ENCODE peak calls at places on chromosomes 12 and 14, in nine cellular contexts. Q is fibroblast of villous mesenchyme, D is brain microvascular endothelial cell, O is endodermal cell, L is endothelial cell, A is retinal pigment epithelial cell, W is tibial nerve, V is GM12865, G is uterus. P is an unnamed sample.

GRCh38 chr12:85322715-85323114 is 42.7 kb downstream of the ALX1 start:
- DNase-seq in O (no peak), V (peak), A (no peak), D (peak), G (no peak), W (no peak), L (no peak), Q (peak), P (no peak)

GRCh38 chr14:57854571-57854970 is 11.3 kb downstream of the SLC35F4 start:
- DNase-seq in V (no peak), G (no peak), D (no peak), Q (no peak), O (no peak), L (no peak), A (no peak), W (no peak), P (no peak)

GRCh38 chr14:53285064-53285463 is 131.9 kb upstream of the DDHD1 start:
- DNase-seq in Q (no peak), V (peak), G (no peak), D (no peak), W (no peak), A (no peak), O (no peak), L (no peak), P (no peak)

GRCh38 chr14:30225171-30225570 is 297.5 kb upstream of the PRKD1 start:
- DNase-seq in Q (no peak), V (no peak), A (no peak), L (no peak), D (peak), G (no peak), W (peak), O (no peak), P (no peak)

GRCh38 chr12:54601841-54602240 is 13.4 kb upstream of the PPP1R1A start:
- DNase-seq in O (peak), A (no peak), D (no peak), L (no peak), G (no peak), W (no peak), Q (no peak), V (no peak), P (no peak)

GRCh38 chr12:124923906-124924734 is 9.7 kb upstream of the UBC start:
- DNase-seq in L (no peak), G (no peak), W (no peak), Q (peak), V (no peak), D (peak), O (peak), A (no peak), P (no peak)

GRCh38 chr12:54201001-54201794 is 12.4 kb upstream of the SMUG1 start:
- DNase-seq in O (peak), G (peak), V (peak), L (peak), W (peak), A (no peak), D (peak), Q (peak), P (no peak)

GRCh38 chr14:32343926-32344430 is 14.9 kb downstream of the AKAP6 start:
- DNase-seq in D (no peak), A (no peak), W (no peak), Q (peak), O (no peak), V (no peak), L (no peak), G (no peak), P (no peak)

GRCh38 chr12:102811125-102811737 is 105.8 kb downstream of the PAH start:
- DNase-seq in A (no peak), O (peak), G (peak), L (peak), W (peak), D (no peak), Q (peak), V (peak), P (no peak)

GRCh38 chr12:91272456-91273063 is 89.9 kb upstream of the DCN start:
- DNase-seq in O (peak), Q (peak), D (peak), A (no peak), W (peak), G (peak), L (no peak), V (no peak), P (no peak)

GRCh38 chr14:69879175-69880047 is at the start of gene SMOC1:
- DNase-seq in D (peak), G (peak), Q (no peak), V (peak), W (no peak), A (no peak), O (peak), L (peak), P (no peak)

GRCh38 chr12:123983822-123984485 is 10.9 kb downstream of the ZNF664 start:
- DNase-seq in G (peak), Q (peak), O (peak), A (no peak), L (peak), V (peak), D (peak), W (peak), P (no peak)

GRCh38 chr14:60311417-60311816 is 62.4 kb downstream of the PPM1A start:
- DNase-seq in V (no peak), Q (peak), W (peak), D (peak), A (no peak), L (no peak), O (no peak), G (no peak), P (no peak)

GRCh38 chr14:32468955-32469354 is 139.9 kb downstream of the AKAP6 start:
- DNase-seq in G (no peak), V (no peak), A (peak), Q (peak), D (peak), W (peak), L (no peak), O (no peak), P (no peak)

GRCh38 chr12:118376089-118377004 is at the start of gene SUDS3:
- DNase-seq in O (peak), Q (peak), V (peak), W (peak), G (peak), D (peak), A (no peak), L (peak), P (peak)

GRCh38 chr12:25151476-25151875 is 43.5 kb downstream of the DNAI7 start:
- DNase-seq in O (peak), A (peak), Q (peak), V (no peak), G (peak), D (peak), L (peak), W (peak), P (no peak)

GRCh38 chr12:96239711-96240234 is 45.6 kb downstream of the ELK3 start:
- DNase-seq in W (no peak), L (no peak), V (no peak), Q (peak), G (peak), O (peak), D (no peak), A (no peak), P (no peak)

GRCh38 chr14:64700894-64701293 is 3.3 kb upstream of the PLEKHG3 start:
- DNase-seq in W (no peak), V (no peak), A (no peak), Q (no peak), L (no peak), D (no peak), G (no peak), O (peak), P (no peak)

GRCh38 chr14:54600685-54601084 is 33.8 kb downstream of the SAMD4A start:
- DNase-seq in A (peak), D (peak), W (no peak), V (no peak), L (no peak), G (no peak), Q (peak), O (no peak), P (no peak)

GRCh38 chr14:99066378-99066777 is 205.6 kb downstream of the BCL11B start:
- DNase-seq in O (no peak), Q (no peak), D (no peak), G (no peak), V (no peak), A (no peak), W (no peak), L (no peak), P (no peak)

GRCh38 chr12:91460457-91460856 is 277.8 kb upstream of the DCN start:
- DNase-seq in W (no peak), Q (no peak), A (no peak), O (no peak), G (no peak), V (no peak), D (no peak), L (no peak), P (no peak)

GRCh38 chr14:90538716-90539495 is 142.1 kb downstream of the CALM1 start:
- DNase-seq in D (no peak), Q (no peak), A (no peak), W (no peak), O (no peak), V (no peak), G (no peak), L (no peak), P (no peak)

GRCh38 chr12:99767809-99768208 is 120.3 kb downstream of the GARIN6 start:
- DNase-seq in W (no peak), V (peak), Q (peak), L (no peak), A (no peak), D (no peak), O (no peak), G (no peak), P (no peak)

GRCh38 chr12:18750087-18750486 is 12.2 kb downstream of the CAPZA3 start:
- DNase-seq in D (no peak), A (peak), Q (peak), O (no peak), V (no peak), W (no peak), G (no peak), L (no peak), P (no peak)

GRCh38 chr12:90020006-90020405 is 311.4 kb upstream of the ATP2B1 start:
- DNase-seq in A (no peak), V (no peak), W (no peak), L (no peak), D (no peak), G (no peak), O (no peak), Q (peak), P (no peak)

GRCh38 chr14:93219103-93219726 is 12.2 kb downstream of the UBR7 start:
- DNase-seq in A (no peak), G (no peak), W (peak), V (peak), L (no peak), D (peak), Q (peak), O (peak), P (no peak)

GRCh38 chr12:2893007-2893406 is 2.3 kb downstream of the TULP3 start:
- DNase-seq in G (peak), D (peak), W (peak), A (no peak), O (no peak), V (no peak), L (no peak), Q (peak), P (no peak)

GRCh38 chr12:25852792-25853191 is 105.7 kb upstream of the RASSF8 start:
- DNase-seq in G (no peak), W (no peak), O (no peak), A (no peak), L (no peak), D (no peak), V (no peak), Q (peak), P (no peak)

GRCh38 chr14:77186911-77187648 is 5.5 kb downstream of the TMEM63C start:
- DNase-seq in V (no peak), A (peak), L (no peak), W (no peak), O (peak), D (no peak), Q (no peak), G (no peak), P (no peak)

GRCh38 chr12:76799362-76799761 is 35.4 kb downstream of the ZDHHC17 start:
- DNase-seq in L (no peak), O (no peak), Q (no peak), V (no peak), D (no peak), A (no peak), W (no peak), G (no peak), P (no peak)

GRCh38 chr12:49698619-49699545 is 8.3 kb downstream of the FMNL3 start:
- DNase-seq in W (no peak), V (peak), D (peak), A (no peak), Q (peak), O (peak), L (peak), G (no peak), P (no peak)

GRCh38 chr12:70448371-70448770 is 82.3 kb downstream of the KCNMB4 start:
- DNase-seq in D (no peak), V (no peak), W (no peak), G (no peak), L (no peak), Q (no peak), A (peak), O (no peak), P (no peak)

GRCh38 chr14:69259176-69259530 is 805 bp upstream of the GALNT16 start:
- DNase-seq in Q (no peak), G (no peak), A (no peak), V (no peak), D (no peak), O (peak), L (no peak), W (no peak), P (no peak)

GRCh38 chr12:89932950-89933349 is 224.3 kb upstream of the ATP2B1 start:
- DNase-seq in O (no peak), W (no peak), V (no peak), A (no peak), D (peak), L (no peak), Q (no peak), G (no peak), P (no peak)

GRCh38 chr12:100795193-100796179 is 910 bp downstream of the ANO4 start:
- DNase-seq in G (no peak), V (no peak), Q (no peak), D (no peak), L (no peak), A (no peak), O (peak), W (no peak), P (no peak)

GRCh38 chr14:72420749-72421452 is 473.0 kb downstream of the DPF3 start:
- DNase-seq in D (peak), V (peak), A (no peak), G (peak), L (peak), O (peak), Q (peak), W (peak), P (peak)

GRCh38 chr12:3419538-3419937 is 71.5 kb upstream of the PRMT8 start:
- DNase-seq in Q (no peak), O (no peak), D (no peak), G (no peak), A (no peak), W (no peak), V (no peak), L (no peak), P (no peak)

GRCh38 chr12:113040722-113041168 is 15.8 kb upstream of the DTX1 start:
- DNase-seq in V (no peak), Q (peak), O (no peak), W (peak), A (peak), L (no peak), G (peak), D (peak), P (peak)

GRCh38 chr14:26917086-26917485 is 319.3 kb upstream of the NOVA1 start:
- DNase-seq in V (no peak), W (peak), O (no peak), A (no peak), L (no peak), G (no peak), Q (peak), D (no peak), P (no peak)
- TF ChIP-seq CTCF in V (no peak), W (peak), O (peak), A (peak), L (peak), G (no peak), Q (peak), D (peak), P (no peak)

DNA sequence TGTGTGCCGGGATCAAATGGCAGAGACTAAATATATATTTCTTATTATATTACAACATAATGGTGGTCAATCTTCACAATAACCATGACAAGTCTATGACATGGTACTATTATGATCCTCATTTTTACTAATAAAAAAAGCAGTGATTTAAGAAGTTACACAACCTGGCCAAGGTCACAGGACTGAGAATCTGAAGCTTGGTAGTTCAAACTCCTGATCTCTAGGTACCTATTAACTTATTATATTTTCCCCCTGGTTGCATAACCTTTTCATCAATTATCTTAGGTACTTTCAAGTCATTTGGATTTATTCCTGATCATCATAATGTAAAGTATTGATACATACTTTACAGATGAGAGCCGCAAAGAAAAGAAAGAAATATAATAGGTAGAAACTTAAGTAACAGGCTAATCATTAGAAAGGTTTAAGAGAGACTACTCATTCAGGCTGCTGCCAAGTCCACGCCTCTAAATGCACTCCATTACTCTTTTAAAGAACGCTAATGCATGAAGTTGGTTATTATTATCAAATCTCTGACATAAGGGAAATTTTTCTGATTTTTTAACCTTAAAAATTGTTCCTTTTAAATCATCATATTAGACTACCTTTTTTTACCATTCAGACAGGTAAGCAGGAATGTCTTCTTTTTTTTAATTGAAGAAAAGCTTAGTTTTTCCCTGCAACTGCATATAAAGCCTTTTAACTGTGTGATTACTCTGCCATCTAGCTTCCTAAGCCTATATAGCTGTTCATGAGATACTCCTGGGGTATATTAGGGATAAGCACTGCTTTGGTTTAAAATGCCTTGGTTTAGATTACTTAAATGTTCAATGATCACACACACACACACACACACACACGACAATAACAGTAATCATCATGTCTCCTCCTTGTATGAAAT is 35.6 kb downstream of the RPS29 start:
- DNase-seq in L (no peak), V (no peak), W (no peak), G (no peak), A (no peak), O (no peak), D (no peak), Q (peak), P (no peak)
- TF ChIP-seq CTCF in L (no peak), V (no peak), W (no peak), G (no peak), A (peak), O (peak), D (peak), Q (peak), P (no peak)

GRCh38 chr14:106459971-106460730 is 933.8 kb downstream of the TMEM121 start:
- DNase-seq in G (no peak), L (no peak), W (no peak), Q (no peak), O (peak), A (no peak), D (no peak), V (peak), P (no peak)
- TF ChIP-seq CTCF in G (peak), L (peak), W (no peak), Q (no peak), O (peak), A (no peak), D (peak), V (peak), P (no peak)

DNA sequence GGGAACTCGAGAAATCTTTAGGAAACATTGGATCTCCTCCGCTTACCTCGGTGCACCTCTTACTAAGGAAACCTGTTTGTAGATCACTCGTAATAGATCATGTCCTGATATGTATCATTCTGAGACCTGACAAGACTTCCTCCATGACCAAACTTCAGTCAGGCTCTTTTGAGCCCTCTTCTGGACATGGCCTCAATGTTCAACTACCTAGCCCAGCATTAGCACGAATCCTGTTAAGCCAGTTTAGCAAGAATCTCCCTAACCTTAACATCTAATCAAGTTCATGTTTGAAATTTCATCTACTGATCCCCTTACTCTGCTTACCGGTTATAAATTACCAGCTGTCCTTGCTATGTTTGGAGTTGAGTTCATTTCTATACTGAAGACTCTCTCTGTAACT is 713.9 kb upstream of the USP15 start:
- DNase-seq in D (peak), V (no peak), A (no peak), G (no peak), L (no peak), W (no peak), Q (no peak), O (peak), P (no peak)
- TF ChIP-seq CTCF in D (no peak), V (no peak), A (no peak), G (no peak), L (no peak), W (no peak), Q (no peak), O (peak), P (no peak)

GRCh38 chr14:96698846-96699543 is 98.2 kb upstream of the VRK1 start:
- DNase-seq in L (no peak), V (peak), W (no peak), D (no peak), Q (no peak), G (no peak), O (no peak), A (no peak), P (no peak)
- TF ChIP-seq CTCF in L (no peak), V (peak), W (no peak), D (no peak), Q (no peak), G (no peak), O (peak), A (no peak), P (no peak)

GRCh38 chr12:1696800-1697199 is 5.9 kb downstream of the ADIPOR2 start:
- DNase-seq in L (no peak), W (no peak), A (no peak), O (no peak), G (no peak), V (no peak), Q (peak), D (no peak), P (no peak)

GRCh38 chr12:1692895-1693294 is 2.0 kb downstream of the ADIPOR2 start:
- DNase-seq in Q (no peak), O (no peak), A (no peak), L (no peak), G (no peak), W (no peak), V (no peak), D (no peak), P (no peak)

GRCh38 chr12:1695836-1696670 is 5.2 kb downstream of the ADIPOR2 start:
- DNase-seq in D (no peak), L (no peak), V (no peak), W (no peak), G (no peak), A (no peak), Q (no peak), O (no peak), P (no peak)

GRCh38 chr12:1698638-1699214 is 7.9 kb downstream of the ADIPOR2 start:
- DNase-seq in G (no peak), A (no peak), D (no peak), V (no peak), W (no peak), O (no peak), Q (no peak), L (no peak), P (no peak)

DNA sequence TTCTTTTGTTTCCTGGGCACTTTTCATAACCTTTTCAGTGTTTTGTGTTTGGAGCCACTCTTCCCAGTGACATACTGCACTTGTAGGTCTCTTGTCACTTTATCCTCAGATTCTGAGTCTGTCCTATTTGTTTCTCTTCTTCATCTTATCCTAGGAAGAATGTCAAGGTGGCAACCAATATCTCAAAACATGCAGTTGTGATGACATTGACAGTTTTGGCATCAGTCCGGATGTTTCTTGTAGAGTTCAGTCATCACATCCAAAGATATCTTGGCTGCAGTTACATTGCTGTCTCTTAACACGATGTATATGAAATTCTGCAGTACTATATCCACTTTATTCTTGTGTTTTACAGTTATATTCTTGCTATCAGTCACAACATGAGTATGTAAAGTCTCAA is 6.4 kb downstream of the ADIPOR2 start:
- DNase-seq in A (no peak), G (no peak), O (no peak), Q (no peak), D (no peak), L (no peak), V (no peak), W (no peak), P (no peak)
- TF ChIP-seq CTCF in A (no peak), G (no peak), O (no peak), Q (no peak), D (no peak), L (no peak), V (no peak), W (no peak), P (no peak)

GRCh38 chr12:40105515-40106201 is at the start of gene SLC2A13:
- DNase-seq in A (peak), W (peak), D (peak), L (peak), V (peak), Q (peak), G (peak), O (peak), P (peak)
- TF ChIP-seq CTCF in A (no peak), W (no peak), D (no peak), L (no peak), V (no peak), Q (no peak), G (no peak), O (peak), P (no peak)